ENCODE peak calls at places on chromosome 1, in seven cellular contexts. O is cardiac muscle cell, Z is adrenal gland, V is transverse colon, F is left ventricle myocardium inferior, P is SK-N-SH, T is HL-60. C is an unnamed sample.

GRCh38 chr1:38905985-38906384 is 24.6 kb upstream of the GJA9 start:
- DNase-seq in O (no peak), Z (no peak), V (no peak), F (no peak), P (no peak), T (no peak), C (no peak)

GRCh38 chr1:62034790-62035189 is 159.9 kb upstream of the L1TD1 start:
- DNase-seq in O (no peak), Z (no peak), V (no peak), F (no peak), P (no peak), T (no peak), C (no peak)

GRCh38 chr1:86741947-86742572 is 37.7 kb downstream of the SH3GLB1 start:
- DNase-seq in O (peak; percentile 63), Z (peak; percentile 59), V (peak; percentile 20), F (no peak), P (peak; percentile 21), T (peak; percentile 3), C (no peak)

GRCh38 chr1:25991937-25992688 is 5.8 kb downstream of the PAFAH2 start:
- DNase-seq in O (peak; percentile 19), Z (no peak), V (no peak), F (no peak), P (no peak), T (no peak), C (no peak)

GRCh38 chr1:112954945-112955677 is 885 bp downstream of the SLC16A1 start:
- DNase-seq in O (peak; percentile 56), Z (peak; percentile 52), V (peak; percentile 60), F (peak; percentile 55), P (peak; percentile 70), T (no peak), C (peak; percentile 74)

GRCh38 chr1:213055087-213055591 is 4.1 kb downstream of the RPS6KC1 start:
- DNase-seq in O (peak; percentile 50), Z (no peak), V (no peak), F (no peak), P (no peak), T (peak; percentile 40), C (no peak)

GRCh38 chr1:29105822-29106221 is 17.9 kb downstream of the TMEM200B start:
- DNase-seq in O (no peak), Z (no peak), V (no peak), F (no peak), P (no peak), T (no peak), C (no peak)

GRCh38 chr1:243842154-243842553 is 7.9 kb downstream of the AKT3 start:
- DNase-seq in O (no peak), Z (no peak), V (no peak), F (no peak), P (no peak), T (no peak), C (no peak)

GRCh38 chr1:16905112-16905855 is 9.5 kb downstream of the RNU1-2 start:
- DNase-seq in O (peak; percentile 95), Z (peak; percentile 65), V (peak; percentile 54), F (no peak), P (no peak), T (no peak), C (no peak)

GRCh38 chr1:193060938-193061337 is 1.5 kb downstream of the RO60 start:
- DNase-seq in O (peak; percentile 5), Z (no peak), V (no peak), F (no peak), P (peak; percentile 19), T (no peak), C (no peak)

GRCh38 chr1:239899747-239900146 is 191.9 kb upstream of the FMN2 start:
- DNase-seq in O (no peak), Z (no peak), V (no peak), F (no peak), P (no peak), T (no peak), C (no peak)

GRCh38 chr1:207956976-207957375 is 46.1 kb upstream of the CD34 start:
- DNase-seq in O (no peak), Z (no peak), V (no peak), F (no peak), P (no peak), T (no peak), C (no peak)
- H3K27me3 ChIP-seq in O (peaks cover 70% of the 10 kb centered on the region), Z (no peaks in the 10 kb centered on the region), V (peaks cover 43% of the 10 kb centered on the region), F (no peaks in the 10 kb centered on the region), P (no peaks in the 10 kb centered on the region), T (peaks cover 16% of the 10 kb centered on the region), C (no peaks in the 10 kb centered on the region)

GRCh38 chr1:118097622-118098348 is 87.2 kb downstream of the SPAG17 start:
- DNase-seq in O (no peak), Z (no peak), V (no peak), F (no peak), P (no peak), T (no peak), C (no peak)

GRCh38 chr1:118100686-118101300 is 84.2 kb downstream of the SPAG17 start:
- DNase-seq in O (no peak), Z (no peak), V (no peak), F (no peak), P (no peak), T (no peak), C (no peak)

GRCh38 chr1:118104956-118105355 is 80.1 kb downstream of the SPAG17 start:
- DNase-seq in O (peak; percentile 18), Z (no peak), V (no peak), F (no peak), P (no peak), T (no peak), C (no peak)

GRCh38 chr1:118101445-118101844 is 83.6 kb downstream of the SPAG17 start:
- DNase-seq in O (no peak), Z (no peak), V (no peak), F (no peak), P (no peak), T (no peak), C (no peak)

DNA sequence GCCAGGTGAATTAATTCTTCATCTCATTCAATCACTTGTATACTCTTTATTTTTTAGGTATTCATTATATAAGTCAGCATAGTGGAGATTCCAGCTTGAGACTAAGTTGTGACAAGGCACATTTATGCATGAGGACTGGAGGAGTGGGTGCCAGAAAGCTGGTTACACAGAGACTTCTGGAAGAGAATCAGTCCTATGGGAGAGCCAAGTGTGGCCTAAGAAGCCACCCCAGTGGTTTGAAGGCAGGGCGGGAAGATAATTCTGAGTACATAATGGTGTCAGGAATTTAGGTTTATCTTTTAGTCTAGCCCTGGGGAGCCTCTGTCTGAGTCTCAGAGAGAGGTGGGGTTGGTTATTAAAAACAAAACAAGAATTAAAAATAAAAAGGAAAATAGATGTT is 83.0 kb downstream of the SPAG17 start:
- DNase-seq in O (no peak), Z (no peak), V (no peak), F (no peak), P (no peak), T (no peak), C (no peak)
- TF ChIP-seq CTCF in O (no peak), Z (no peak), V (no peak), F (no peak), P (no peak), T (no peak), C (no peak)

DNA sequence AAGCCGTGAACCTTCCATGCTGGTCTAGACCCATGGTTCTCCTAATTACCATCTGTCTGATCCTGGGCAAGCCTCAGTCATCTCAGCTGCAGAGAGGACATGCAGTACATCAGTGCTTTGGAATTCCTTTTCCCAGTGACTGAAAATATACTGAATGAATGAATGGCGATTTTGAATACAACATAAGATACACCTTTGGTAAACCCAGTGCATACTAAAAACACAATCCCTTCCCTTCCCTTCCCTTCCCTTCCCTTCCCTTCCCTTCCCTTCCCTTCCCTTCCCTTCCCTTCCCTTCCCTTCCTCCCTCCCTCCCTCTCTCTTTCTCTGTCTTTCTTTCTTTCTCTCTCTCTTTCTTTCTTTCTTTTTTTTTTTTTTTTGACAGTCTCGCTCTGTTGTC is 21.3 kb upstream of the PLXNA2 start:
- DNase-seq in O (no peak), Z (no peak), V (no peak), F (no peak), P (no peak), T (no peak), C (no peak)
- H3K27me3 ChIP-seq in O (no peaks in the 10 kb centered on the region), Z (no peaks in the 10 kb centered on the region), V (peaks cover 12% of the 10 kb centered on the region), F (peaks cover 44% of the 10 kb centered on the region), P (peaks cover 18% of the 10 kb centered on the region), T (peaks cover 6% of the 10 kb centered on the region), C (no peaks in the 10 kb centered on the region)

DNA sequence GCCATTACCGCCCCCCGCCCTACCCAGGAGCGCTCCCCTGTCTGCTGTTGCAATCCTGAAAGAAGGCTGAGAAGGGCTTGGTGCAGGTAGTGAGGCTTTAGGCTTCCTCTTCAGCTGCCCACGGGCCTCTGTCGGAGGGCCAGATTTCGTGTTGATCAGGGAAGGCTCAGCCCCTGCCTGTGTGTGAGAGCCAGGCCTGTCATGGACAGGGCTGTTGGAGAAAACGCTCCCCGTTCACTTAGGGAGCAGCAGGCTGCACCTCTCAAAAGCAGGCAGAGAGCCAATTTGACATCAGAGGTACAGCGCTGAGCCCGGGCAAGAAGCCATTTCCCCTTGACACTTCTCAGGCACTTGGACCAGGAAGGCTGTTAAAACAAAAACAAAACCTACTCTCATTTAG is 19.0 kb downstream of the TEX35 start:
- DNase-seq in O (no peak), Z (no peak), V (no peak), F (no peak), P (no peak), T (no peak), C (no peak)
- TF ChIP-seq CTCF in O (no peak), Z (no peak), V (no peak), F (no peak), P (no peak), T (no peak), C (no peak)

C was measured in right atrium auricular region.